ENCODE peak calls at places on chromosome 9, in seven cellular contexts. K is cardiac fibroblast, V is WERI-Rb-1, N is HFF-Myc, E is body of pancreas, I is AG09309, G is endothelial cell of umbilical vein. C is an unnamed sample.

GRCh38 chr9:23747088-23747748 is 78.8 kb downstream of the ELAVL2 start:
- DNase-seq in K (no peak), G (no peak), V (no peak), I (no peak), E (no peak), N (no peak), C (no peak)

GRCh38 chr9:98318041-98318790 is 62.8 kb upstream of the TBC1D2 start:
- DNase-seq in V (peak), N (no peak), K (no peak), E (no peak), I (no peak), G (no peak), C (no peak)

GRCh38 chr9:135712571-135713295 is 10.7 kb downstream of the KCNT1 start:
- DNase-seq in E (no peak), G (no peak), K (no peak), I (no peak), V (no peak), N (no peak), C (no peak)

GRCh38 chr9:22452415-22453010 is 5.9 kb downstream of the DMRTA1 start:
- DNase-seq in I (no peak), E (peak), K (peak), G (peak), V (peak), N (no peak), C (peak)

GRCh38 chr9:86405926-86406325 is 51.7 kb upstream of the TUT7 start:
- DNase-seq in K (peak), I (peak), E (no peak), G (no peak), V (no peak), N (peak), C (peak)

GRCh38 chr9:93669116-93669957 is 93.0 kb downstream of the PHF2 start:
- DNase-seq in E (peak), N (no peak), K (no peak), I (no peak), V (peak), G (no peak), C (no peak)

GRCh38 chr9:76181020-76181641 is 213.1 kb downstream of the RFK start:
- DNase-seq in K (peak), I (peak), E (no peak), V (no peak), G (no peak), N (peak), C (peak)

GRCh38 chr9:97059661-97060060 is 20.7 kb upstream of the CTSV start:
- DNase-seq in E (no peak), G (no peak), N (no peak), K (no peak), I (no peak), V (no peak), C (peak)

GRCh38 chr9:95091971-95092320 is 225.6 kb downstream of the FANCC start:
- DNase-seq in V (no peak), I (peak), K (peak), G (no peak), N (no peak), E (no peak), C (no peak)

DNA sequence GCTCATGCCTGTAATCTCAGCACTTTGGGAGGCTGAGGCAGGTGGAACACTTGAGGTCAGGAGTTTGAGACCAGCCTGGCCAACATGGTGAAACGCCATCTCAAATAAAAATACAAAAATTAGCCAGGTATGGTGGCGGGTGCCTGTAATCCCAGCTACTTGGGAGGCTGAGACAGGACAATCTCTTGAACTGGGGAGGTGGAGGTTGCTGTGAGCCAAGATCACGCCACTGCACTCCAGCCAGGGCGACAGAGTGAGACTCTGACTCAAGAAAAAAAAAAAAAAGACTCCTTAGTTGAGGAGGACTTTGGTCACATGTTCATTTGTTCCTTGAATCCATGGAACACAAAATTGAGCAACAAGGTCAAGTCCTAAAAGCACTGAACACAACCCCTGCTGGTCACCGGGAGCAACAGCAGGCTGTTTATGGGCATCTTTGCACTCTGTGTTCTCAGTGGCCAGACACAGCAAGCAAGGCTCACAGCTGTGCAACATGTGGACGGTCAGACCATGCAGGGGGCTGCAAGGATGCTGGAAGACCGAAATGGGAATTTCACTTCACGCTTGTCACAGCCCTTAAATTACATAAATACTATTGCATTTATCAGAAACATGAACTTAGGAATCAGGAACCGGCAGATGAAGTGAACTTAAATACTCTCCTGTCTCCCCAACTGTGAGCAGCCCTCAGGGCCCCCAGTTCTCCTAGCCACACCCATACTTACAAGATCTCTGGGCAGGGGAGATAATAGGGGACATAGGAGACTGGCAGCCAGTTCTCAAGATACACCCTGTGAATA is 2.8 kb downstream of the GBGT1 start:
- DNase-seq in N (peak), K (peak), I (no peak), G (peak), E (peak), V (peak), C (peak)
- TF ChIP-seq CTCF in N (peak), K (peak), I (peak), G (peak), E (peak), V (peak), C (peak)

GRCh38 chr9:37988041-37988440 is 81.0 kb downstream of the SHB start:
- DNase-seq in I (no peak), N (no peak), K (no peak), V (no peak), E (peak), G (no peak), C (no peak)

GRCh38 chr9:37986001-37986400 is 82.1 kb upstream of the SLC25A51 start:
- DNase-seq in G (no peak), V (no peak), I (no peak), E (no peak), N (no peak), K (no peak), C (no peak)

GRCh38 chr9:37986771-37987258 is 82.2 kb downstream of the SHB start:
- DNase-seq in V (no peak), G (no peak), I (no peak), K (no peak), E (no peak), N (no peak), C (no peak)

GRCh38 chr9:37988602-37989001 is 80.4 kb downstream of the SHB start:
- DNase-seq in K (no peak), E (no peak), I (no peak), N (no peak), V (no peak), G (no peak), C (no peak)

DNA sequence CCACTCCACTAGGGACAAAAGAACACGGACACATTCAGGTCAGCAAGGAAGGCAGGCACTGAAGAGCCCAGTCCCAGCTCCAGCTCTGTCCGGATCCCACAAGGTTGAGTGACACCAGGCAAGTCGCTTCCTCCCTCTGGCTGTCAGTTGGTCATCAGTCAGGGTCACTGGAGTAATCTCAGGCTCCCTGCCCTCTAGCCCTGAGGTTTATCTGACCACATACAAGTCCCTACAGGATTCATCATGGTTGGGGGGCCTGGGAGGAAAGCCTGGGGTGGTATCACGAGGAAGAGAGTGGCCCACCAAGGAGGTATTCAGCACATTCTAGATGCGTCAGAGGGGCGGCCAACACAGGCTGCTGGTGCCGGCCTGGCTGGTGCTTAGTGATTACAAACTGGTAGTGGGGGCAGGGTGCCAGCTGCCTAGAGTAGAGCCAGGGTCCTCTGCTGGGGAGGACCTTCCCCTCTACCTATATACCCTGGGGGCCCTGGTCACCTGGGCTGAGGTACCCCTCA is 81.5 kb downstream of the SHB start:
- DNase-seq in E (peak), I (no peak), N (no peak), K (no peak), V (no peak), G (no peak), C (no peak)
- TF ChIP-seq CTCF in E (no peak), I (no peak), N (no peak), K (no peak), V (no peak), G (no peak), C (no peak)

DNA sequence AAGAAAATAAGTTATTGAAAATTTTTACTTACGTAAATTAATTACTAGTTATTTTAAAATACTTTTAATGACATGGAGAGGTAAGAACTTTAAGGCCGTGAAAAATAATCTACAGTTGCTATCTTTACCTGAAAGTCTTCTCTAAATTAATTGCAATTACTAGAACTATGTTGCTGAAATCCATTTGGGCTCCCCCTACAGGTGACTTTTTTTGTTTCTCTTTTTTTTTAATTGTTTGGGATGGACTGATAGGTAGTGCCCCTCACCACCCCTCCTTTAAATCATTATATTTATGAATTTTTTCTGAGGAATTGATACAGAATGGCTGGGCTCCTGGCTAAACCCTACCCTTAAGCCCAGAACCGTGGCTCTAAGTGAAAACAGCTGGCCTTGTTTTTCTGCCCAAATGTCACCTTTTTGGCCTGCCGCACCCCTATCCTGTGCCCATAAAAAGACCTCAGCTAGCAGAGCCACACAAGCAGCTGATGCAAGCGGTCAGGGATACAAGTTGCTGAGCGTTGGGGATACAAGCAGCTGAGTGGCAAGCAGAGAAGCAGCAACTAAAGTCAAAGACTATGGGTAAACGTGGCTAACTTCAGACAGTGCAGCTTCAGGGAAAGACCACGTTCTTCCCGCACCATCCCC is 315.2 kb upstream of the ACO1 start:
- DNase-seq in N (no peak), I (no peak), E (no peak), V (no peak), K (no peak), G (no peak), C (peak)
- TF ChIP-seq CTCF in N (no peak), I (no peak), E (no peak), V (no peak), K (no peak), G (no peak), C (peak)

GRCh38 chr9:121744687-121745395 is 93.4 kb downstream of the DAB2IP start:
- DNase-seq in K (no peak), V (no peak), N (no peak), G (no peak), I (no peak), E (no peak), C (no peak)

GRCh38 chr9:121742923-121743322 is 91.5 kb downstream of the DAB2IP start:
- DNase-seq in E (no peak), K (no peak), N (no peak), I (no peak), G (no peak), V (no peak), C (no peak)

GRCh38 chr9:121745396-121745695 is 93.9 kb downstream of the DAB2IP start:
- DNase-seq in N (no peak), K (no peak), I (no peak), G (no peak), V (no peak), E (no peak), C (no peak)

GRCh38 chr9:121744002-121744686 is 92.7 kb downstream of the DAB2IP start:
- DNase-seq in G (peak), I (peak), N (no peak), K (peak), E (peak), V (peak), C (peak)

DNA sequence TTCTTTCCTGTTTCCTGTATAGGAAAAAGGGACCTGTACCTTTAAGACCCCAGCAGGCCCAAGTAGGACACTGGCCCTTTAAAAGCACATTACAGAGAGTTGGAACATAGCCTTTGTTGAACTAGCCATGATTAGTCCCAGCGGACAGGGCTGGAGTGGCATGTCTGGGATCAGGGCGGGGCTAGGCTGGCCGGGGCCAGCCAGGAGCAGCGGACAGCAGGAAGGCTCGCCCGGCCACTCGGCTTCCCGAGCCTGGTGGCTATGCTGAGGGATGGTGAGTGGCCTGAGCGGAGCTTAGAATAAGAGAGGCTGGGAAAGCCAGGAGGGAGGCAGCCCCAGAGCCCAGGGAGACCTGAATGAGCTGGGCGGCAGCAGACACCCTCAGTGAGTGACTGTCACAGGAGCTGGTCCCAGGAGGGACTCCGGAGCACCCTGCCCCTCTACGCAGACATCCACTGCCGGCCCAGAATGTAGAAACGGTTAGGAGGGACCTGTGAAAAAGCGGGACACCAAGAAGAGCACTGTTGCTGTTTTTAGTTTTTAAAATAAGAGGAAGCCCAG is 92.1 kb downstream of the DAB2IP start:
- DNase-seq in E (peak), I (peak), V (peak), N (peak), K (peak), G (peak), C (peak)
- TF ChIP-seq CTCF in E (peak), I (no peak), V (no peak), N (no peak), K (peak), G (peak), C (no peak)

GRCh38 chr9:91192785-91193657 is 168.7 kb downstream of the AUH start:
- DNase-seq in E (peak), I (peak), K (peak), G (peak), N (peak), V (peak), C (peak)
- TF ChIP-seq CTCF in E (peak), I (no peak), K (peak), G (peak), N (no peak), V (peak), C (no peak)

GRCh38 chr9:73199448-73199847 is 47.8 kb downstream of the ANXA1 start:
- DNase-seq in E (no peak), K (no peak), V (no peak), I (no peak), G (no peak), N (no peak), C (no peak)
- TF ChIP-seq CTCF in E (no peak), K (no peak), V (no peak), I (no peak), G (no peak), N (no peak), C (no peak)

DNA sequence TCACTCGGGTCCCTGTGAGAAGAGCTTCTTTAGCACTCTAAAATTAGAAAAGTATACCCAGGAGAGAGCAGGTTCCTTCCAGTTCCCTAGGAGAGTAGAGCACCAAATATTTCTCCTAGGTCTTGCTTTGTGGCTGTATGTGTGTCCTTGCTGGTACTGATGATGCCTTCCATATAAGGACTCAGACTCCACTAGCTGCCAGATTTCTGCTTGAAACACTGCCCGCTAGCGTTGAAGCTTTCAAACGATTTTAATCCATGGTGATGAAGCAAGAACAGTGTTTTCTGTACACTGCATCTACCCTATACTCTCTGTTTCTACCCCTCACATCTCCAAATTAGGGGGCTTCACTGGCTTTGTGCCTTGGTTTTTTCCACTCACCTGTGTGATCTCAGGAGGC is 2.4 kb upstream of the SMC2 start:
- DNase-seq in E (peak), K (peak), G (peak), V (no peak), N (no peak), I (no peak), C (no peak)
- TF ChIP-seq CTCF in E (peak), K (peak), G (no peak), V (no peak), N (no peak), I (no peak), C (no peak)

DNA sequence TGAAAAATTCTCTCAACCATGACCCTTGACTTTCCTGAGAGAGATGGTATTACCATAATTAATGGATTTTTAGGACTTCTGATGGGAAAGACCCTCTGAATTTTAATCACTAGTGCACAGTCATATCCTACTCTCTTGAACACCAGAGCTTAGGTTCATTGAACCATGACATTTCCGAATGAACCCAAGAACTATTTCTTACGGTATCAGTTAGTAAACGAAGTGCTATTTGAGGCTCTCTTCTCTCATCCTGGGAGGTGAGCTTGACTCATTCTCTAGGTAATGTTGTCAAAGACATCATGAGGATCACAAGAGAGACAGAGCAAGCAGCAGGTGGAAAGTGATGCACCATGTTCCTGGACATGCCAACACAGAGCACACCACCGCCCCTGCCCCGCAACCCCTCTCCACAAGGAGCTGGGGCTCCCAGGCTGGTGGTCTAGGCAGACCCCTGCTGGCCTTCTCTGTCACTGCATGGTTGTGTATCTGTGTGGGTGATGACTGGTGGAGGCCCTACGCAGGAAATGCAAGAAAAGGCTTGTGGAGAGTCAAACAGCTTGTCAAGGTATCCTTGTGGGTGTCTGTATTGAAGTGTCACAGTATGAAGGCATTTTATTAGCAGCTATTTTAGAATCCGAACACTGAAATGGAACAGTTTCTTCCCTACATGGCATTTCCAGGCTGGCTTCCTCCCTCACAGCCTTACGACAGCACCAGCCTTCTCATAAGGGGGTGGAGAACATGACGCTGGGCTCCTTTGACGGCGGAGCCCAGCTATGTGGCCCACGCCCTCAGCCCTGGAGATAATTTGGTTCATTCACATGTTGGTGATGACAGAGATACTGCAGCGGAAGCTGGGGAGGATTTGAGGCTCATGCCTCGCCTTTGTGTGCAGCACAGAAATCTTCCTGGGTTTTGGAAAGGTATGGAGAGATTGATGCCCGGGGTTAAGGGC is 297.6 kb downstream of the NTRK2 start:
- DNase-seq in K (no peak), I (no peak), G (no peak), N (no peak), V (peak), E (no peak), C (no peak)
- TF ChIP-seq CTCF in K (no peak), I (no peak), G (peak), N (peak), V (peak), E (no peak), C (no peak)

C was measured in MCF 10A.